ENCODE peak calls at places on chromosome 18, in six cellular contexts. Q is fibroblast of lung, P is K562, H is IMR-90, E is ovary, G is DND-41. N is an unnamed sample. For H3K4me1, the result is how much of the 10 kb centered on the place peaks cover.

GRCh38 chr18:26479686-26480079 is 68.7 kb downstream of the KCTD1 start:
- DNase-seq in Q (no peak), P (no peak), H (peak), E (no peak), G (no peak), N (no peak)

GRCh38 chr18:27887711-27888495 is 289.0 kb downstream of the CDH2 start:
- DNase-seq in Q (no peak), P (no peak), H (peak), E (no peak), G (no peak), N (no peak)

GRCh38 chr18:36314754-36315153 is 17.2 kb downstream of the FHOD3 start:
- DNase-seq in Q (peak), P (no peak), H (peak), E (no peak), G (no peak), N (no peak)

GRCh38 chr18:70337139-70337972 is 48.5 kb downstream of the SOCS6 start:
- DNase-seq in Q (peak), P (peak), H (peak), E (no peak), G (no peak), N (no peak)

GRCh38 chr18:44673256-44673950 is 7.3 kb upstream of the SETBP1 start:
- DNase-seq in Q (no peak), P (no peak), H (no peak), E (no peak), G (no peak), N (no peak)

GRCh38 chr18:56702946-56703345 is 51.8 kb downstream of the WDR7 start:
- DNase-seq in Q (peak), P (peak), H (peak), E (no peak), G (peak), N (no peak)

GRCh38 chr18:76618721-76619120 is 123.7 kb upstream of the ZNF516 start:
- DNase-seq in Q (no peak), P (no peak), H (no peak), E (no peak), G (no peak), N (no peak)

GRCh38 chr18:41075212-41075611 is 879.8 kb upstream of the PIK3C3 start:
- DNase-seq in Q (peak), P (no peak), H (peak), E (no peak), G (no peak), N (no peak)

GRCh38 chr18:63819780-63820179 is 44.6 kb downstream of the SERPINB7 start:
- DNase-seq in Q (no peak), P (no peak), H (no peak), E (no peak), G (no peak), N (no peak)

GRCh38 chr18:59783138-59783537 is 85.9 kb upstream of the CCBE1 start:
- DNase-seq in Q (peak), P (peak), H (peak), E (no peak), G (peak), N (no peak)

GRCh38 chr18:71994273-71994672 is 549.9 kb downstream of the CBLN2 start:
- DNase-seq in Q (no peak), P (no peak), H (no peak), E (no peak), G (no peak), N (no peak)

GRCh38 chr18:8758466-8758865 is 53.1 kb downstream of the MTCL1 start:
- DNase-seq in Q (no peak), P (no peak), H (no peak), E (no peak), G (no peak), N (no peak)

GRCh38 chr18:10530852-10531251 is 5.0 kb downstream of the NAPG start:
- DNase-seq in Q (no peak), P (peak), H (no peak), E (no peak), G (no peak), N (no peak)

GRCh38 chr18:5556317-5556974 is 12.6 kb upstream of the EPB41L3 start:
- DNase-seq in Q (peak), P (no peak), H (peak), E (no peak), G (no peak), N (peak)

GRCh38 chr18:8858888-8859511 is 153.6 kb downstream of the MTCL1 start:
- DNase-seq in Q (peak), P (no peak), H (peak), E (no peak), G (no peak), N (no peak)

GRCh38 chr18:6150481-6150880 is 255.2 kb upstream of the TMEM200C start:
- DNase-seq in Q (no peak), P (no peak), H (no peak), E (no peak), G (no peak), N (no peak)

GRCh38 chr18:63128242-63128967 is 191.2 kb downstream of the BCL2 start:
- DNase-seq in Q (no peak), P (no peak), H (no peak), E (no peak), G (no peak), N (no peak)

GRCh38 chr18:58541789-58542425 is 87.0 kb downstream of the ALPK2 start:
- DNase-seq in Q (peak), P (no peak), H (peak), E (no peak), G (no peak), N (no peak)

GRCh38 chr18:47912794-47913594 is 17.5 kb downstream of the SMAD2 start:
- DNase-seq in Q (peak), P (no peak), H (no peak), E (no peak), G (no peak), N (no peak)

GRCh38 chr18:72652990-72653593 is 109.0 kb upstream of the CBLN2 start:
- DNase-seq in Q (no peak), P (peak), H (no peak), E (no peak), G (peak), N (no peak)

GRCh38 chr18:22684268-22684667 is 248.9 kb upstream of the RBBP8 start:
- DNase-seq in Q (no peak), P (no peak), H (no peak), E (no peak), G (no peak), N (no peak)

GRCh38 chr18:13163167-13163927 is 55.2 kb upstream of the LDLRAD4 start:
- DNase-seq in Q (peak), P (peak), H (peak), E (no peak), G (no peak), N (no peak)

GRCh38 chr18:35618703-35619102 is 37.2 kb downstream of the GALNT1 start:
- DNase-seq in Q (no peak), P (no peak), H (peak), E (no peak), G (no peak), N (no peak)

GRCh38 chr18:79577451-79578395 is 101.9 kb upstream of the CTDP1 start:
- DNase-seq in Q (no peak), P (peak), H (peak), E (peak), G (no peak), N (no peak)

GRCh38 chr18:79576686-79577351 is 102.8 kb upstream of the CTDP1 start:
- DNase-seq in Q (peak), P (no peak), H (peak), E (peak), G (no peak), N (no peak)

GRCh38 chr18:79573921-79574491 is 105.6 kb upstream of the CTDP1 start:
- DNase-seq in Q (no peak), P (no peak), H (no peak), E (peak), G (no peak), N (no peak)

GRCh38 chr18:79574938-79575525 is 104.6 kb upstream of the CTDP1 start:
- DNase-seq in Q (no peak), P (no peak), H (no peak), E (peak), G (peak), N (no peak)

GRCh38 chr18:79575891-79576685 is 103.5 kb upstream of the CTDP1 start:
- DNase-seq in Q (peak), P (no peak), H (peak), E (peak), G (no peak), N (no peak)
- TF ChIP-seq CTCF in Q (peak), P (no peak), H (no peak), E (no peak), G (no peak), N (no peak)

DNA sequence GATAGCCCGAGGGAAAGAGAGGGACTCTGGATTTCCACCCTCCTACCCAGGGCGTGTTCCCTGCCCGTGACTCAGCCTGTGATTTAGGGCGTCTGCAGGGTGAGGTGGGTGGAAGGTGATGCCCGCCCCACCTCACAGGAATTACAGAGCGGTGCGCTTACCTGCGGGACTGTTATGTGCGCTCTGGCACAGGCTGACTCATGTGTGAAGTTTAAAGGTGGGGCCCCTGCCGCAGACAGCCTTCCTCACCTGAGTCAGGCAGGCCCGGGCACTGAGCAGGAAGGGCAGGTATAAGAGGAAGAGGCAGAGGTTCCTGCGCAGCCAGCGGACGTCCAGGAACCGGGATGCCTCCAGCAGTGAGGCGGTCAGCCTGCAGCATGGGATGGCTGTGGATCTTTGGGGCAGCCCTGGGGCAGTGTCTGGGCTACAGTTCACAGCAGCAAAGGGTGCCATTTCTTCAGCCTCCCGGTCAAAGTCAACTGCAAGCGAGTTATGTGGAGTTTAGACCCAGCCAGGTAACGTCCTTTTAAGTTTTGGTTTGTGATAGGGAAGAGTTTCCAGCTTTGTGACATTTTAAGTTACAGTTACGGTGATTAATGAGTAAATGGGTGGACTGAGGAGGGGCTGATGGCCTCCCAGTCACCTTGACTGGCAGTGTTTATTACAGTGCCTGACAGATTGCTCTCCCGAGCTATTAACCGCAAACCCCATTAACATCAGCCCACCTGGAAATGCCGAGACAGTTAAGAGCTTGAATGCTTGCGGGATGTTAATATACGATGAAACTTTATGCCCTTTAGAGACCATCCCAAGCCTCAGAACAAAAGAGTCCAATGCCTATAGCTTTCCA is 141.6 kb upstream of the TTC39C start:
- DNase-seq in Q (no peak), P (no peak), H (no peak), E (no peak), G (no peak), N (no peak)
- H3K4me3 ChIP-seq in Q (no peak), P (no peak), H (no peak), E (no peak), G (no peak), N (no peak)

GRCh38 chr18:42340423-42341009 is 385.5 kb downstream of the PIK3C3 start:
- DNase-seq in Q (no peak), P (no peak), H (no peak), E (no peak), G (no peak), N (no peak)
- H3K4me1 ChIP-seq in Q (under half), P (under half), H (under half), E (under half), G (under half), N (under half)

GRCh38 chr18:3478262-3478978 is 28.4 kb downstream of the TGIF1 start:
- DNase-seq in Q (no peak), P (no peak), H (no peak), E (no peak), G (no peak), N (no peak)

GRCh38 chr18:3480827-3481226 is 30.9 kb downstream of the TGIF1 start:
- DNase-seq in Q (no peak), P (no peak), H (no peak), E (no peak), G (no peak), N (no peak)

GRCh38 chr18:3482258-3482657 is 32.3 kb downstream of the TGIF1 start:
- DNase-seq in Q (peak), P (no peak), H (no peak), E (no peak), G (no peak), N (no peak)

GRCh38 chr18:3479978-3480377 is 30.0 kb downstream of the TGIF1 start:
- DNase-seq in Q (no peak), P (no peak), H (no peak), E (no peak), G (no peak), N (no peak)

DNA sequence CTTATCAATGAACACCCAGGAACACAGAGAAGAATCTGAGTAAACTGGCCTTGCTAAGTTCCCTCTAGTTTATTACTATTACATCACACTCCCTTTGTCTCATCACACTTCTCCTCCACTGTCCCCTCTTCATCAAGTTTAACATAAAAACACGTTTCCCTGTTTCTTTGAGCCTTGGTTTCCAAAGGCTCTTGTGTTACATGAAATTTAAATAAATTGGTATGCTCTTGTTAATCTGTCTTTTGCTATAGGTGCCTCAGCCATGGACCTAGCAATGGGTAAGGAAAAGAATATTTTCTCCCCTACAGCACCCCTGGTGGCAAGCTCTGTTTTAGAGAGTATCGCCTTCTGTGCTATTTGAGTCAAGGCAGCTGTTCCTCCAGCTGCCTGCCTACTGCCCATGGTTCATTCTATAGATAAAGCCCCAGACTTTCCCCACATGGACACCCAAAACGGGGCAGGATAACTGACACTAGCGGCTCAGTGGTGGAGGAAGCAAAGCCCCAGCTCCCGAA is 31.8 kb downstream of the TGIF1 start:
- DNase-seq in Q (peak), P (peak), H (peak), E (no peak), G (peak), N (no peak)
- TF ChIP-seq CTCF in Q (peak), P (peak), H (peak), E (no peak), G (peak), N (peak)

GRCh38 chr18:55268146-55268545 is 308.9 kb upstream of the CCDC68 start:
- DNase-seq in Q (no peak), P (no peak), H (no peak), E (no peak), G (no peak), N (no peak)
- H3K4me3 ChIP-seq in Q (no peak), P (no peak), H (no peak), E (no peak), G (no peak), N (no peak)